ENCODE peak calls at places on chromosomes 6 and 20, in nine cellular contexts. Y is stomach, L is prostate gland, K is suprapubic skin, H is endothelial cell of umbilical vein, I is Panc1, B is HepG2, E is K562, S is spleen. O is an unnamed sample.

GRCh38 chr6:41055149-41055548 is 2.1 kb downstream of the APOBEC2 start:
- DNase-seq in Y (no peak), L (no peak), K (no peak), H (no peak), I (no peak), B (no peak), E (no peak), S (no peak), O (no peak)

GRCh38 chr20:45957021-45957941 is 14.7 kb downstream of the ZNF335 start:
- DNase-seq in Y (no peak), L (no peak), K (peak; percentile 69), H (no peak), I (no peak), B (no peak), E (no peak), S (peak; percentile 61), O (no peak)

GRCh38 chr6:48978016-48978415 is 485.0 kb downstream of the MMUT start:
- DNase-seq in Y (no peak), L (no peak), K (no peak), H (no peak), I (no peak), B (no peak), E (no peak), S (no peak), O (no peak)

GRCh38 chr6:17115251-17116089 is 13.6 kb downstream of the STMND1 start:
- DNase-seq in Y (no peak), L (no peak), K (no peak), H (peak; percentile 36), I (peak; percentile 48), B (peak; percentile 47), E (no peak), S (no peak), O (no peak)

GRCh38 chr6:44131880-44132279 is 4.5 kb downstream of the TMEM63B start:
- DNase-seq in Y (no peak), L (peak; percentile 51), K (no peak), H (no peak), I (no peak), B (no peak), E (no peak), S (peak; percentile 62), O (peak; percentile 75)

GRCh38 chr20:36098364-36098763 is 56.2 kb upstream of the EPB41L1 start:
- DNase-seq in Y (peak; percentile 57), L (no peak), K (no peak), H (peak; percentile 83), I (no peak), B (no peak), E (no peak), S (no peak), O (peak; percentile 67)

GRCh38 chr20:23570178-23570577 is 1.9 kb upstream of the CST9L start:
- DNase-seq in Y (no peak), L (no peak), K (no peak), H (no peak), I (no peak), B (no peak), E (no peak), S (no peak), O (peak; percentile 3)

GRCh38 chr6:744954-745353 is 52.0 kb upstream of the EXOC2 start:
- DNase-seq in Y (no peak), L (no peak), K (no peak), H (no peak), I (no peak), B (no peak), E (no peak), S (no peak), O (no peak)

GRCh38 chr6:154196333-154196732 is 157.3 kb downstream of the OPRM1 start:
- DNase-seq in Y (no peak), L (no peak), K (no peak), H (no peak), I (no peak), B (no peak), E (no peak), S (no peak), O (no peak)
- TF ChIP-seq POLR2AphosphoS5 in Y (no peak), L (no peak), K (no peak), H (no peak), I (no peak), B (no peak), E (no peak), S (no peak), O (no peak)

DNA sequence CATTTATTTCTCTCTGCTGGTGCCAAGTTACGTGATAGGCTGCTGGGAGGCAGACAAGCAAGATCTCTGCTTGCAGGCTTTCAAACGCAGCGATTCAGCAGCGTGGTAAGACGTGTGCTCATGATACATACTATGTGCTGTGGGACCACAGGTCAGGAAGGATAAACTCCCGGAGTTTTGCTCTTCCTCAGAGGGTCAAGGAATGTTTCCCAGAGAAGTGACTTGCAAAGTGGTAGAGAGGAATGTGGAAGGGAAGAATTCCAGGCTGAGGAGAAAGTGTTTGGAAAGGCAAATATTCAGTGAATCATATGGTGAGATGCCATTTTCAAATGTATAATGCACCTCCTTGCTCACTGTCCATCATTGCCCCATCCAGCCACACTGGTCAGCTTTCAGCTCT is 46.5 kb downstream of the UTRN start:
- DNase-seq in Y (no peak), L (no peak), K (no peak), H (no peak), I (no peak), B (no peak), E (no peak), S (no peak), O (no peak)
- H3K27ac ChIP-seq in Y (no peak overlapping the region), L (peak overlapping the region; percentile 38), K (peak overlapping the region; percentile 12), H (no peak overlapping the region), I (no peak overlapping the region), B (no peak overlapping the region), E (no peak overlapping the region), S (no peak overlapping the region), O (no peak overlapping the region)

DNA sequence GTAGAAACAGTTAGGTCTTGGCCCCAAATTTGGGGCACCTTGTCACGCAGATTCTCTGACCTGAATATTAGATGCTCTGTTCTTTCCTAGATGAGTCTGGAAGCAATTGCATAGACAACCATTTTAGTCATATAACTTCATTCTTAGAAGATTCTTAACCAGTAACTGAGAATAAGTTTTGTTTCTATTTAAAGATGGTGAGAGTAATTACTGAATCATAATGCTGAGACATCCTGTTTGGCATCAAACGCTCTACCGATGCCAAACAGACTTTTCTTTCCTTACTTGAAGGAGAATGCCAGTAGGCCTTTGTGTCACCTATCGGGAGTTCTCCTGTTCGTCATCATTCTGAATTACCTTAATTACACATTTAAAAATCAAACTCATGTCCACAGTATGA is 131.6 kb upstream of the ID4 start:
- DNase-seq in Y (no peak), L (no peak), K (no peak), H (no peak), I (no peak), B (no peak), E (no peak), S (no peak), O (no peak)
- H3K36me3 ChIP-seq in Y (no peaks in the 10 kb centered on the region), L (no peaks in the 10 kb centered on the region), K (no peaks in the 10 kb centered on the region), H (no peaks in the 10 kb centered on the region), I (no peaks in the 10 kb centered on the region), B (no peaks in the 10 kb centered on the region), E (no peaks in the 10 kb centered on the region), S (no peaks in the 10 kb centered on the region), O (no peaks in the 10 kb centered on the region)

GRCh38 chr6:67045076-67045475 is 1338.0 kb upstream of the EYS start:
- DNase-seq in Y (no peak), L (no peak), K (no peak), H (no peak), I (no peak), B (no peak), E (no peak), S (no peak), O (no peak)

DNA sequence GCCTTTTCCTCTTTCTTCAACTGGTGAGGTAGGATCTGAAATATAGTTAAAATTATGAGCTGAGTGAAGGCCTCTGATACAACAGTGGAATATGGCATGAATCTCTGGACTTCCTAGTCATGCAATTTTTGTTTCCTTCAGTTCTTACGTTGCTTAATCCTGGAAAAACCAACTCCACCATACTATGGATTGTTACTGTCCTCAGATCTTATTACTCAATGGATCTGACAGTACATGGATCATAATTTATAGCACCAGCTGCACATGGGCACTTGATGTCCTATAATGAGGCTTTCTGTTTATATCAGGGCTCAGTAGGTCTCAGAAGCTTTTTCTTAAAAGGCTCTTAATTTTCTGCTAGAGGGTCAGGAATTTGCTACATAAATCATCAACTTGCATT is 1341.0 kb upstream of the EYS start:
- DNase-seq in Y (no peak), L (no peak), K (no peak), H (no peak), I (no peak), B (no peak), E (no peak), S (no peak), O (no peak)
- TF ChIP-seq POLR2AphosphoS5 in Y (no peak), L (no peak), K (no peak), H (no peak), I (no peak), B (no peak), E (no peak), S (no peak), O (no peak)

O was measured in transverse colon.